ENCODE peak calls at places on chromosome 6, in ten cellular contexts. Y is mammary epithelial cell, X is pancreas, U is hepatocyte, S is heart left ventricle, O is heart right ventricle, D is fibroblast of lung, R is H9, N is SK-N-SH, T is H1. Z is an unnamed sample.

GRCh38 chr6:14635933-14636599 is 518.5 kb downstream of the CD83 start:
- DNase-seq in Y (no peak), X (no peak), U (no peak), S (no peak), O (no peak), D (no peak), R (no peak), N (no peak), T (no peak), Z (no peak)

GRCh38 chr6:169343886-169344525 is 90.4 kb upstream of the THBS2 start:
- DNase-seq in Y (peak; percentile 57), X (no peak), U (no peak), S (no peak), O (no peak), D (no peak), R (no peak), N (no peak), T (no peak), Z (no peak)

GRCh38 chr6:12113190-12113578 is 101.1 kb downstream of the HIVEP1 start:
- DNase-seq in Y (peak; percentile 57), X (no peak), U (no peak), S (no peak), O (no peak), D (peak; percentile 95), R (no peak), N (no peak), T (no peak), Z (no peak)

GRCh38 chr6:137863126-137863996 is 3.7 kb upstream of the TNFAIP3 start:
- DNase-seq in Y (no peak), X (no peak), U (no peak), S (no peak), O (no peak), D (no peak), R (no peak), N (no peak), T (no peak), Z (no peak)

GRCh38 chr6:5141046-5141445 is 55.9 kb downstream of the PPP1R3G start:
- DNase-seq in Y (no peak), X (no peak), U (no peak), S (no peak), O (no peak), D (no peak), R (no peak), N (no peak), T (no peak), Z (peak; percentile 30)

GRCh38 chr6:16286151-16286522 is 47.8 kb downstream of the GMPR start:
- DNase-seq in Y (no peak), X (no peak), U (peak; percentile 75), S (no peak), O (peak; percentile 12), D (peak; percentile 31), R (peak; percentile 84), N (peak; percentile 72), T (peak; percentile 92), Z (no peak)

GRCh38 chr6:169962604-169963469 is 211.4 kb downstream of the ERMARD start:
- DNase-seq in Y (no peak), X (no peak), U (no peak), S (no peak), O (no peak), D (no peak), R (peak; percentile 36), N (peak; percentile 16), T (peak; percentile 39), Z (peak; percentile 50)

GRCh38 chr6:35505985-35506384 is 6.7 kb downstream of the TULP1 start:
- DNase-seq in Y (no peak), X (no peak), U (no peak), S (no peak), O (no peak), D (no peak), R (peak; percentile 48), N (peak; percentile 31), T (no peak), Z (no peak)

GRCh38 chr6:125974214-125974866 is 12.0 kb upstream of the TRMT11 start:
- DNase-seq in Y (peak; percentile 37), X (no peak), U (peak; percentile 60), S (no peak), O (no peak), D (peak; percentile 47), R (no peak), N (peak; percentile 34), T (no peak), Z (no peak)

GRCh38 chr6:37489697-37490336 is 9.9 kb downstream of the CCDC167 start:
- DNase-seq in Y (no peak), X (no peak), U (no peak), S (no peak), O (no peak), D (no peak), R (peak; percentile 31), N (peak; percentile 68), T (no peak), Z (no peak)

GRCh38 chr6:15523679-15524630 is 138.9 kb downstream of the DTNBP1 start:
- DNase-seq in Y (no peak), X (no peak), U (no peak), S (no peak), O (no peak), D (no peak), R (peak; percentile 34), N (no peak), T (peak; percentile 57), Z (peak; percentile 18)

GRCh38 chr6:33840064-33840926 is 36.5 kb upstream of the MLN start:
- DNase-seq in Y (peak; percentile 97), X (no peak), U (peak; percentile 82), S (peak; percentile 41), O (peak; percentile 41), D (peak; percentile 95), R (no peak), N (no peak), T (no peak), Z (peak; percentile 61)

GRCh38 chr6:131764350-131764749 is 43.5 kb upstream of the ENPP1 start:
- DNase-seq in Y (no peak), X (no peak), U (no peak), S (no peak), O (no peak), D (no peak), R (no peak), N (no peak), T (no peak), Z (no peak)

GRCh38 chr6:151858294-151858693 is 50.8 kb downstream of the ESR1 start:
- DNase-seq in Y (no peak), X (no peak), U (no peak), S (no peak), O (no peak), D (no peak), R (no peak), N (no peak), T (no peak), Z (no peak)

GRCh38 chr6:156852147-156852857 is 75.1 kb downstream of the ARID1B start:
- DNase-seq in Y (no peak), X (no peak), U (no peak), S (no peak), O (no peak), D (no peak), R (no peak), N (no peak), T (no peak), Z (no peak)

GRCh38 chr6:156852858-156853216 is 75.7 kb downstream of the ARID1B start:
- DNase-seq in Y (no peak), X (no peak), U (no peak), S (no peak), O (no peak), D (no peak), R (peak; percentile 51), N (no peak), T (no peak), Z (no peak)

GRCh38 chr6:156853733-156854132 is 76.6 kb downstream of the ARID1B start:
- DNase-seq in Y (no peak), X (no peak), U (no peak), S (no peak), O (no peak), D (no peak), R (no peak), N (no peak), T (no peak), Z (no peak)

GRCh38 chr6:156857573-156857972 is 80.4 kb downstream of the ARID1B start:
- DNase-seq in Y (peak; percentile 68), X (no peak), U (no peak), S (no peak), O (no peak), D (peak; percentile 55), R (no peak), N (no peak), T (no peak), Z (no peak)

GRCh38 chr6:156854466-156855161 is 77.4 kb downstream of the ARID1B start:
- DNase-seq in Y (no peak), X (no peak), U (no peak), S (no peak), O (no peak), D (no peak), R (no peak), N (no peak), T (no peak), Z (no peak)
- H3K4me1 ChIP-seq in Y (peaks cover 7% of the 10 kb centered on the region), X (peaks cover 4% of the 10 kb centered on the region), U (no peaks in the 10 kb centered on the region), S (peaks cover 62% of the 10 kb centered on the region), O (peaks cover 78% of the 10 kb centered on the region), D (no peaks in the 10 kb centered on the region), R (peaks cover 9% of the 10 kb centered on the region), N (peaks cover 14% of the 10 kb centered on the region), T (peaks cover 31% of the 10 kb centered on the region), Z (no peaks in the 10 kb centered on the region)

GRCh38 chr6:3162565-3163247 is 5.4 kb upstream of the TUBB2A start:
- DNase-seq in Y (peak; percentile 69), X (peak; percentile 86), U (peak; percentile 90), S (peak; percentile 86), O (peak; percentile 61), D (peak; percentile 83), R (peak; percentile 81), N (peak; percentile 98), T (peak; percentile 85), Z (peak; percentile 77)
- TF ChIP-seq CTCF in Y (no peak), X (no peak), U (no peak), S (no peak), O (no peak), D (peak; percentile 11), R (peak; percentile 19), N (peak; percentile 23), T (no peak), Z (no peak)

DNA sequence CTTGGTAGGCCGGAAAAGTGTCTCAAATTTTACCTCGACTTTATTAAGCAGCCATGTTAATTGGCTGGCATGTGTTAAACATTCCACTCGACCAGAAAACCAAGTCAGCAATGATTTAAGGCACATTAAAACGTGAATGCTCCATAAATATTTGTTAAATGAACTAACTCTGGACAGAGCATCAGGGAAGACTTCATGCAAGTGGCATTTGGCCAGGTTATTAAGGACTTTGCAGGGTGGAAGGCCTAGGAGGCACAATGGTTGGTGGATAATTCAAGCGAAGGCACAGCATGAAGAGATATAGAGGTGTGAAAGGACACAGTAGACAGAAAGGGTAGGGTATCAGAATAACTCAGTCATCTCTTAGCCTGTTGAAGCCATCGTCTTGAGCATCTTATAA is 23.0 kb downstream of the ELOVL5 start:
- DNase-seq in Y (no peak), X (no peak), U (no peak), S (no peak), O (no peak), D (peak; percentile 62), R (no peak), N (no peak), T (no peak), Z (no peak)
- H3K27me3 ChIP-seq in Y (no peaks in the 10 kb centered on the region), X (no peaks in the 10 kb centered on the region), U (no peaks in the 10 kb centered on the region), S (no peaks in the 10 kb centered on the region), O (no peaks in the 10 kb centered on the region), D (no peaks in the 10 kb centered on the region), R (no peaks in the 10 kb centered on the region), N (no peaks in the 10 kb centered on the region), T (no peaks in the 10 kb centered on the region), Z (no peaks in the 10 kb centered on the region)

DNA sequence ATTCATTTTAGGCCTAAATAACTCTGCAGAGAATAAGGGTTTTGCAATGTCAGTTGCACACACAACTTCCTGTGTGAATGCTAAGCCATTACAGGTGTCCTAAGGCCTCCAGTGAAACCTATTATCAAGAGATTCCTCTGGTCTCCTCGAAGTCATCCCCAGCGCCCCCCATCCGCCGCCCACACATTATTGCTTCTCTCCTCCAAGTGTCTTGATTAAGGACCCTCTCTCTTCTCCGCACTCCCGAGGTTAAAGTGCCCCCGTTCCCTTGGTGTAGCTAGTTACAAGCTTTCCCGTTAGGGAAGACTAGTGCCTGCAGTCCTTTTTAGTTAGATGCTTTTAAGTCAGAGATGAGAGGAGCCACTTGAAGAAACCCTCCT is 1.2 kb downstream of the HIVEP2 start:
- DNase-seq in Y (peak; percentile 55), X (peak; percentile 54), U (peak; percentile 19), S (no peak), O (peak; percentile 14), D (peak; percentile 43), R (no peak), N (no peak), T (peak; percentile 53), Z (no peak)
- H3K4me1 ChIP-seq in Y (peaks cover 16% of the 10 kb centered on the region), X (peaks cover 8% of the 10 kb centered on the region), U (peaks cover 9% of the 10 kb centered on the region), S (peaks cover 58% of the 10 kb centered on the region), O (peaks cover 33% of the 10 kb centered on the region), D (peaks cover 7% of the 10 kb centered on the region), R (no peaks in the 10 kb centered on the region), N (peaks cover 22% of the 10 kb centered on the region), T (no peaks in the 10 kb centered on the region), Z (no peaks in the 10 kb centered on the region)